ENCODE peak calls at places on chromosome 3, in five cellular contexts. N is IMR-90, G is HCT116, R is A549, V is right lobe of liver. S is an unnamed sample.

GRCh38 chr3:104989878-104990277 is 376.8 kb upstream of the ALCAM start:
- ATAC-seq in N (no peak), G (no peak), R (no peak), V (no peak), S (no peak)

GRCh38 chr3:128439226-128439625 is 27.5 kb downstream of the DNAJB8 start:
- ATAC-seq in N (peak; percentile 51), G (no peak), R (no peak), V (peak; percentile 32), S (no peak)

GRCh38 chr3:149599236-149599635 is 58.6 kb downstream of the WWTR1 start:
- ATAC-seq in N (no peak), G (no peak), R (no peak), V (peak; percentile 88), S (peak; percentile 41)

GRCh38 chr3:54358327-54358726 is 236.0 kb downstream of the CACNA2D3 start:
- ATAC-seq in N (no peak), G (no peak), R (no peak), V (no peak), S (peak; percentile 76)

GRCh38 chr3:182738583-182739514 is 54.5 kb upstream of the ATP11B start:
- ATAC-seq in N (no peak), G (peak; percentile 62), R (no peak), V (peak; percentile 74), S (no peak)

GRCh38 chr3:177108648-177109047 is 88.6 kb downstream of the TBL1XR1 start:
- ATAC-seq in N (no peak), G (no peak), R (no peak), V (peak; percentile 65), S (no peak)

GRCh38 chr3:16807981-16808380 is 76.8 kb upstream of the PLCL2 start:
- ATAC-seq in N (no peak), G (no peak), R (no peak), V (no peak), S (no peak)

GRCh38 chr3:51727500-51727899 is 20.6 kb downstream of the GRM2 start:
- ATAC-seq in N (no peak), G (no peak), R (no peak), V (no peak), S (no peak)

GRCh38 chr3:108477511-108478147 is 32.8 kb downstream of the MYH15 start:
- ATAC-seq in N (peak; percentile 76), G (peak; percentile 73), R (peak; percentile 52), V (peak; percentile 100), S (peak; percentile 51)

GRCh38 chr3:69791919-69792399 is 52.7 kb downstream of the MITF start:
- ATAC-seq in N (peak; percentile 70), G (no peak), R (peak; percentile 82), V (peak; percentile 59), S (peak; percentile 57)

GRCh38 chr3:192879346-192880031 is 38.2 kb downstream of the MB21D2 start:
- ATAC-seq in N (peak; percentile 82), G (peak; percentile 88), R (peak; percentile 99), V (no peak), S (peak; percentile 73)

GRCh38 chr3:24315991-24316390 is 178.7 kb downstream of the THRB start:
- ATAC-seq in N (no peak), G (no peak), R (no peak), V (peak; percentile 9), S (peak; percentile 37)

GRCh38 chr3:71232895-71233294 is 350.6 kb downstream of the FOXP1 start:
- ATAC-seq in N (no peak), G (no peak), R (no peak), V (no peak), S (no peak)
- TF ChIP-seq POLR2A in N (no peak), G (no peak), R (no peak), V (no peak), S (no peak)

DNA sequence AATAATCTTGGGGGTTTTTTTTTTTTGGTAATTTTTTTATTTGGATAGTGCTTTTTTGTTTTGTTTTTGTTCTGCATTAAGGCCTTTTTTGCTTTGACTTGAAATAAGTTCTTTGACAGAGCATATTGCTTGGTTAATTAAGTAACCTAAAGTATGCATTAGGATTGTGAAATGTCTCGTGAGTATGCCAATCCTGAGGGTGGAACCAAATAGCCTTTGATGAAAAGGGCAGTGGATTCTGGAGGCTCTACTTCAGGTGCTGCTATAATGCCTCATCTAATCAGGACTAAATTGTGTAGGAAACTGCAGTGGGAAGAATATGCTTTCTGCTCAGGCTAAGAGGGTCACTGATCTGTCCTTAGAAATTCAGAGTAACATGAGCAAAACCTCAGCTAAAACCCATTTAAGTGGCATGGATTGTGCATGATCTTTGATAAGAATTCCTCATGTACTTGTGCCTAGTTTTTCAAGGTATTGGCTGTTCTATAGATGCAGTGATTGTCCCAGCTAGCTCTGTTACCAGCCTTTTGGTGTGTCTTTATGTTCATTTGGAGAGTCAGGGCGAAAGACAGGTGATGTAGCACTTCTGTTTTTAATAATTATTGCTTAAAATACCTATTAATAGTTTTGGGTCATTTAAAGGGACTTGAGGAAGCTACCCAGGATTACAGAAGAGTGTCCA is 15.4 kb downstream of the CDV3 start:
- ATAC-seq in N (no peak), G (no peak), R (no peak), V (no peak), S (no peak)
- TF ChIP-seq POLR2A in N (no peak), G (no peak), R (no peak), V (no peak), S (no peak)

GRCh38 chr3:5841609-5842008 is 654.1 kb downstream of the EDEM1 start:
- ATAC-seq in N (no peak), G (no peak), R (no peak), V (no peak), S (no peak)
- TF ChIP-seq POLR2A in N (no peak), G (no peak), R (no peak), V (no peak), S (no peak)

GRCh38 chr3:49787536-49787935 is 1.2 kb upstream of the IP6K1 start:
- ATAC-seq in N (no peak), G (no peak), R (no peak), V (no peak), S (no peak)

GRCh38 chr3:49785565-49786356 is 581 bp downstream of the IP6K1 start:
- ATAC-seq in N (peak; percentile 44), G (peak; percentile 46), R (peak; percentile 64), V (peak; percentile 49), S (peak; percentile 54)

GRCh38 chr3:49788056-49788455 is 1.7 kb upstream of the IP6K1 start:
- ATAC-seq in N (no peak), G (no peak), R (no peak), V (no peak), S (no peak)

GRCh38 chr3:49787182-49787464 is 781 bp upstream of the IP6K1 start:
- ATAC-seq in N (no peak), G (no peak), R (no peak), V (no peak), S (no peak)

GRCh38 chr3:49786357-49787181 is at the start of gene IP6K1:
- ATAC-seq in N (peak; percentile 99), G (peak; percentile 99), R (peak; percentile 99), V (peak; percentile 99), S (peak; percentile 100)
- TF ChIP-seq POLR2A in N (peak; percentile 57), G (peak; percentile 94), R (peak; percentile 89), V (peak; percentile 79), S (peak; percentile 77)

DNA sequence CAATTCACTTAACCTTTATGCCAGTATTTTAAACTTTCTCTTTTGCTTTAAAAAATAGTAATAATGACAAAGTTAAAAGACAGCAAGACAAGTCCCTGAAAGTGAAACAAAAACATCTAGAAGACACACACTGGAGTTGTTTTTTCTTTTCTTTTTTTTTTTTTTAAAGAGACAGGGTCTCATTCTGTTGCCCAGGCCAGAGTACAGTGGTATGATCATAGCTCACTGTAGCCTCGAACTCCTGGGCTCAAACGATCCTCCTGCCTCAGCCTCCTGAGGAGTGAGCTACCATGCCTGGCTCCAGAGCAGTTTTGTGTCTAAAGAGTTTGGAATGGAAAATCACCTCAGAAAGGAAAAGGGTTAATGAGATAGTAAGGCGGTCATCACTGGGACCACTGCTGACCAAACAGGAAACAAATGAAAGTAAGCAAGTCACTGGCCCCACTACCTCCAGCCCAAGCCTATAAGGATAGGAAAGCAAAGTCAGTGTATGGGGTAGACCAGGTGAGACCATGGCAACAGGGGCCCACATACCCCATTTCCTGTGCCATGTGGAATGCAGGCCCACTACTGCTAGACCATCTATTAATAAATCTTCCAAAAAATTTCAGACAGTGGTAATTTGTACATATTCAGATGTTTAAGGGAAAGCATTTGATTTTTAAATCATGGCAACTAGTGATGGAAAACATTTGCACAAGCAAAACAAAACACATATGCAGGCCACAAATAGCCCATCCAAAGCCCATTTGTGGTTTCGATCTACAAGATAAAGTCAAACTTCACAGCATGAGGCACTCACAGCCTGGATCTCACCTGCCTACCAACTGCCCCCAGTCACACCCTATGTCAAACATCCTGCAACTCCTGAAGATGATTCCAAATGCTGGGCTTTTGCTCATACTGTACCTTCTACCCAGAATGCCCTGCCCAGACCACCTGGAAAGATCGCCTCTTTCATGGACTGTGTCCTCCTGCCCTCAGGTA is 62.6 kb downstream of the OSBPL10 start:
- ATAC-seq in N (peak; percentile 65), G (no peak), R (no peak), V (peak; percentile 46), S (no peak)
- TF ChIP-seq POLR2A in N (no peak), G (no peak), R (no peak), V (no peak), S (no peak)

GRCh38 chr3:14403636-14404395 is 1.4 kb downstream of the SLC6A6 start:
- ATAC-seq in N (peak; percentile 16), G (no peak), R (no peak), V (peak; percentile 25), S (no peak)
- TF ChIP-seq POLR2A in N (no peak), G (no peak), R (peak; percentile 11), V (no peak), S (no peak)

GRCh38 chr3:159764211-159765024 is 224.2 kb upstream of the IL12A start:
- ATAC-seq in N (peak; percentile 35), G (peak; percentile 26), R (peak; percentile 57), V (peak; percentile 45), S (peak; percentile 52)
- TF ChIP-seq POLR2A in N (peak; percentile 87), G (peak; percentile 11), R (peak; percentile 41), V (peak; percentile 74), S (peak; percentile 72)